ENCODE peak calls at places on chromosomes 3 and 15, in six cellular contexts. N is cardiac fibroblast; U is stimulated activated CD4-positive, alpha-beta T cell treated with anti-CD3 and anti-CD28 coated beads, Interleukin-15, amount 100 ng/mL, for 1 hour; C is HL-60; L is EL; Q is thyroid gland. J is an unnamed sample.

GRCh38 chr3:29912600-29913288 is 631.9 kb downstream of the RBMS3 start:
- DNase-seq in N (no peak), U (no peak), C (no peak), L (no peak), Q (no peak), J (no peak)

GRCh38 chr3:49006591-49007067 is 562 bp upstream of the WDR6 start:
- DNase-seq in N (peak; percentile 53), U (no peak), C (no peak), L (peak; percentile 43), Q (peak; percentile 50), J (no peak)

GRCh38 chr3:308597-309321 is 112.2 kb downstream of the CHL1 start:
- DNase-seq in N (no peak), U (no peak), C (no peak), L (no peak), Q (no peak), J (no peak)

GRCh38 chr15:100768501-100768931 is 111.1 kb upstream of the ALDH1A3 start:
- DNase-seq in N (no peak), U (no peak), C (no peak), L (no peak), Q (no peak), J (no peak)

GRCh38 chr3:181623924-181624694 is 87.6 kb upstream of the SOX2 start:
- DNase-seq in N (peak; percentile 72), U (no peak), C (no peak), L (no peak), Q (peak; percentile 56), J (no peak)

GRCh38 chr3:145058483-145058882 is 1086.9 kb downstream of the DIPK2A start:
- DNase-seq in N (peak; percentile 2), U (no peak), C (peak; percentile 35), L (no peak), Q (no peak), J (no peak)

GRCh38 chr3:150299221-150299620 is 108.9 kb upstream of the TSC22D2 start:
- DNase-seq in N (no peak), U (no peak), C (no peak), L (peak; percentile 71), Q (no peak), J (no peak)

GRCh38 chr3:39362177-39362576 is 21.0 kb upstream of the SLC25A38 start:
- DNase-seq in N (no peak), U (no peak), C (no peak), L (no peak), Q (peak; percentile 81), J (no peak)

GRCh38 chr3:173000553-173000952 is 140.5 kb downstream of the SPATA16 start:
- DNase-seq in N (no peak), U (no peak), C (no peak), L (no peak), Q (no peak), J (no peak)

GRCh38 chr3:100682056-100682853 is 27.0 kb upstream of the TFG start:
- DNase-seq in N (peak; percentile 27), U (no peak), C (no peak), L (peak; percentile 40), Q (peak; percentile 88), J (no peak)

GRCh38 chr3:13509816-13510192 is 29.7 kb downstream of the HDAC11 start:
- DNase-seq in N (no peak), U (no peak), C (no peak), L (no peak), Q (no peak), J (no peak)

GRCh38 chr15:29844290-29844903 is 22.1 kb upstream of the TJP1 start:
- DNase-seq in N (peak; percentile 52), U (no peak), C (no peak), L (peak; percentile 52), Q (no peak), J (no peak)

GRCh38 chr3:152203677-152204076 is 65.1 kb upstream of the MBNL1 start:
- DNase-seq in N (peak; percentile 14), U (no peak), C (peak; percentile 40), L (no peak), Q (no peak), J (no peak)

GRCh38 chr3:188241072-188241471 is 87.1 kb downstream of the LPP start:
- DNase-seq in N (peak; percentile 51), U (no peak), C (no peak), L (no peak), Q (no peak), J (no peak)

GRCh38 chr3:60363817-60364216 is 887.4 kb downstream of the FHIT start:
- DNase-seq in N (peak; percentile 3), U (no peak), C (no peak), L (no peak), Q (no peak), J (no peak)

GRCh38 chr15:77066961-77067690 is 3.8 kb downstream of the TSPAN3 start:
- DNase-seq in N (peak; percentile 34), U (no peak), C (no peak), L (peak; percentile 55), Q (no peak), J (no peak)

GRCh38 chr15:58568157-58568571 is 136.4 kb downstream of the LIPC start:
- DNase-seq in N (peak; percentile 54), U (no peak), C (peak; percentile 42), L (no peak), Q (peak; percentile 33), J (no peak)

GRCh38 chr3:192992346-192992745 is 74.7 kb upstream of the MB21D2 start:
- DNase-seq in N (no peak), U (no peak), C (no peak), L (no peak), Q (no peak), J (no peak)

GRCh38 chr3:126015075-126015474 is 46.1 kb downstream of the ROPN1B start:
- DNase-seq in N (no peak), U (no peak), C (no peak), L (no peak), Q (no peak), J (no peak)

GRCh38 chr3:71050133-71050520 is 533.4 kb downstream of the FOXP1 start:
- DNase-seq in N (peak; percentile 65), U (no peak), C (no peak), L (peak; percentile 38), Q (no peak), J (no peak)

GRCh38 chr3:15899438-15899837 is 101.7 kb upstream of the ANKRD28 start:
- DNase-seq in N (peak; percentile 83), U (no peak), C (no peak), L (peak; percentile 62), Q (peak; percentile 51), J (no peak)

GRCh38 chr15:95604634-95605036 is 725.9 kb upstream of the NR2F2 start:
- DNase-seq in N (peak; percentile 70), U (no peak), C (no peak), L (peak; percentile 73), Q (no peak), J (no peak)

GRCh38 chr3:58707390-58707930 is 40.9 kb upstream of the FAM3D start:
- DNase-seq in N (no peak), U (no peak), C (no peak), L (no peak), Q (no peak), J (no peak)

GRCh38 chr3:134371542-134372324 is 2.5 kb downstream of the AMOTL2 start:
- DNase-seq in N (peak; percentile 63), U (no peak), C (no peak), L (peak; percentile 62), Q (peak; percentile 46), J (no peak)

GRCh38 chr3:40737343-40737742 is 212.6 kb downstream of the ZNF621 start:
- DNase-seq in N (no peak), U (no peak), C (no peak), L (no peak), Q (no peak), J (no peak)

GRCh38 chr15:70319466-70319865 is 221.7 kb upstream of the TLE3 start:
- DNase-seq in N (no peak), U (no peak), C (no peak), L (no peak), Q (no peak), J (no peak)

GRCh38 chr3:42101048-42101447 is 9.9 kb downstream of the TRAK1 start:
- DNase-seq in N (peak; percentile 91), U (no peak), C (peak; percentile 38), L (peak; percentile 81), Q (no peak), J (no peak)

GRCh38 chr15:26887926-26888666 is 21.2 kb downstream of the GABRA5 start:
- DNase-seq in N (no peak), U (no peak), C (no peak), L (no peak), Q (no peak), J (no peak)

GRCh38 chr3:66449411-66449931 is 51.4 kb downstream of the LRIG1 start:
- DNase-seq in N (no peak), U (no peak), C (no peak), L (no peak), Q (peak; percentile 61), J (no peak)

GRCh38 chr15:35932541-35932940 is 386.6 kb upstream of the DPH6 start:
- DNase-seq in N (no peak), U (no peak), C (no peak), L (no peak), Q (no peak), J (no peak)

GRCh38 chr3:150261958-150262357 is 146.1 kb upstream of the TSC22D2 start:
- DNase-seq in N (no peak), U (no peak), C (no peak), L (no peak), Q (no peak), J (no peak)

GRCh38 chr3:17759901-17760300 is 17.5 kb upstream of the TBC1D5 start:
- DNase-seq in N (peak; percentile 64), U (no peak), C (no peak), L (no peak), Q (no peak), J (no peak)

GRCh38 chr15:36932070-36932469 is 168.3 kb downstream of the MEIS2 start:
- DNase-seq in N (no peak), U (no peak), C (no peak), L (no peak), Q (no peak), J (no peak)

GRCh38 chr3:113898892-113899291 is 48.9 kb upstream of the ZDHHC23 start:
- DNase-seq in N (peak; percentile 46), U (no peak), C (peak; percentile 16), L (peak; percentile 50), Q (no peak), J (no peak)

GRCh38 chr3:160804762-160805161 is 48.7 kb downstream of the PPM1L start:
- DNase-seq in N (peak; percentile 22), U (no peak), C (no peak), L (peak; percentile 12), Q (peak; percentile 83), J (no peak)

GRCh38 chr15:75212200-75212858 is 10.6 kb downstream of the C15orf39 start:
- DNase-seq in N (no peak), U (no peak), C (no peak), L (no peak), Q (no peak), J (no peak)

GRCh38 chr3:14253022-14253761 is 74.6 kb downstream of the LSM3 start:
- DNase-seq in N (peak; percentile 20), U (no peak), C (no peak), L (peak; percentile 63), Q (no peak), J (no peak)

J was measured in cerebellar nuclear complex.